ENCODE peak calls at places on chromosomes 4 and X, in seven cellular contexts. Q, F, R, V, X, T and A are unnamed samples.

GRCh38 chr4:157226035-157226434 is 5.5 kb downstream of the GRIA2 start:
- DNase-seq in Q (no peak), X (no peak), F (no peak), R (no peak), V (no peak), T (no peak), A (no peak)

GRCh38 chr4:151736367-151736766 is 24.4 kb downstream of the GATB start:
- DNase-seq in R (no peak), F (no peak), X (no peak), T (no peak), Q (no peak), V (no peak), A (no peak)

GRCh38 chr4:3672465-3672831 is 93.7 kb upstream of the ADRA2C start:
- DNase-seq in T (no peak), X (no peak), Q (no peak), R (no peak), V (no peak), F (no peak), A (no peak)

GRCh38 chr4:123600921-123601904 is 204.6 kb downstream of the SPRY1 start:
- DNase-seq in V (no peak), T (peak), F (no peak), R (no peak), X (no peak), Q (no peak), A (no peak)

GRCh38 chrX:72306851-72307645 is 1.3 kb upstream of the CITED1 start:
- DNase-seq in T (peak), F (peak), R (peak), V (no peak), X (no peak), Q (peak), A (peak)

GRCh38 chr4:185343726-185344581 is 51.8 kb downstream of the LRP2BP start:
- DNase-seq in Q (no peak), X (no peak), F (peak), V (no peak), R (no peak), T (no peak), A (no peak)

GRCh38 chr4:127975121-127975770 is 10.0 kb downstream of the ABHD18 start:
- DNase-seq in R (no peak), T (no peak), F (peak), Q (no peak), X (no peak), V (no peak), A (no peak)

GRCh38 chrX:3651272-3651671 is 62.2 kb downstream of the PRKX start:
- DNase-seq in F (peak), Q (no peak), T (peak), R (no peak), V (no peak), X (no peak), A (no peak)

GRCh38 chr4:6196871-6197270 is 3.5 kb downstream of the JAKMIP1 start:
- DNase-seq in X (no peak), Q (no peak), F (no peak), R (no peak), V (no peak), T (no peak), A (no peak)

GRCh38 chr4:102438396-102438795 is 62.8 kb upstream of the NFKB1 start:
- DNase-seq in F (peak), R (no peak), Q (no peak), T (no peak), V (no peak), X (no peak), A (no peak)

GRCh38 chr4:6473264-6474052 is 1.0 kb upstream of the PPP2R2C start:
- DNase-seq in F (no peak), T (no peak), X (no peak), V (no peak), Q (peak), R (no peak), A (no peak)

GRCh38 chr4:95061220-95061619 is 303.5 kb downstream of the BMPR1B start:
- DNase-seq in R (no peak), X (no peak), Q (no peak), T (no peak), V (no peak), F (no peak), A (no peak)

GRCh38 chr4:126375462-126376054 is 1060.8 kb downstream of the FAT4 start:
- DNase-seq in Q (no peak), X (no peak), F (no peak), V (no peak), R (no peak), T (no peak), A (no peak)

GRCh38 chr4:54942735-54943134 is 182.7 kb downstream of the KDR start:
- DNase-seq in Q (no peak), V (no peak), R (no peak), T (no peak), X (no peak), F (no peak), A (no peak)

GRCh38 chr4:85966308-85966882 is 393.5 kb downstream of the MAPK10 start:
- DNase-seq in F (no peak), R (no peak), Q (no peak), T (no peak), X (no peak), V (no peak), A (no peak)

GRCh38 chr4:104516884-104517283 is 22.2 kb upstream of the CXXC4 start:
- DNase-seq in X (no peak), V (no peak), F (no peak), T (no peak), Q (no peak), R (no peak), A (no peak)

GRCh38 chrX:69605521-69605920 is 10.4 kb upstream of the EDA start:
- DNase-seq in X (no peak), Q (no peak), T (no peak), F (no peak), R (no peak), V (no peak), A (no peak)

GRCh38 chr4:84808332-84808731 is 158.2 kb downstream of the WDFY3 start:
- DNase-seq in Q (no peak), R (no peak), F (no peak), X (no peak), V (no peak), T (no peak), A (no peak)

GRCh38 chr4:156803056-156803455 is 168.5 kb downstream of the PDGFC start:
- DNase-seq in T (no peak), V (no peak), X (no peak), Q (no peak), R (no peak), F (peak), A (no peak)

GRCh38 chrX:71563921-71564320 is 14.3 kb upstream of the GCNA start:
- DNase-seq in R (no peak), V (no peak), T (no peak), X (no peak), Q (no peak), F (no peak), A (no peak)

GRCh38 chrX:68114573-68115199 is 318.6 kb downstream of the OPHN1 start:
- DNase-seq in V (no peak), R (no peak), Q (no peak), X (no peak), F (peak), T (no peak), A (peak)

GRCh38 chrX:70354726-70355125 is 64.8 kb downstream of the KIF4A start:
- DNase-seq in F (peak), T (no peak), X (no peak), Q (no peak), R (no peak), V (no peak), A (no peak)

GRCh38 chr4:153724606-153725005 is 35.2 kb downstream of the RNF175 start:
- DNase-seq in V (no peak), F (no peak), Q (no peak), X (no peak), R (no peak), T (no peak), A (no peak)

GRCh38 chrX:134484039-134484438 is 24.1 kb downstream of the HPRT1 start:
- DNase-seq in V (no peak), X (peak), T (peak), R (no peak), F (peak), Q (no peak), A (no peak)

GRCh38 chr4:68490826-68491457 is 43.7 kb downstream of the TMPRSS11E start:
- DNase-seq in Q (no peak), T (peak), R (no peak), X (no peak), V (no peak), F (no peak), A (no peak)

GRCh38 chr4:102759835-102760644 is 728 bp downstream of the MANBA start:
- DNase-seq in Q (peak), X (peak), R (no peak), V (peak), F (peak), T (peak), A (peak)

GRCh38 chrX:151478052-151478451 is 81.0 kb downstream of the VMA21 start:
- DNase-seq in F (no peak), V (no peak), X (no peak), T (no peak), R (no peak), Q (no peak), A (no peak)

GRCh38 chrX:151929131-151929530 is 16.4 kb downstream of the MAGEA4 start:
- DNase-seq in F (no peak), T (no peak), X (no peak), R (no peak), V (no peak), Q (no peak), A (no peak)

GRCh38 chr4:188714907-188715306 is 575.7 kb downstream of the TRIML1 start:
- DNase-seq in Q (no peak), V (no peak), R (no peak), F (peak), X (no peak), T (no peak), A (no peak)

GRCh38 chrX:43940811-43941210 is 32.4 kb downstream of the NDP start:
- DNase-seq in V (no peak), X (peak), R (no peak), F (peak), T (no peak), Q (no peak), A (no peak)